ENCODE peak calls at places on chromosomes 1 and 21, in five cellular contexts. E is kidney, S is EH, X is body of pancreas, L is cardiac septum. K is an unnamed sample.

GRCh38 chr1:40783001-40783905 is at the start of gene KCNQ4:
- DNase-seq in E (peak), S (peak), X (peak), L (peak), K (no peak)

GRCh38 chr1:230306158-230306557 is 120.0 kb downstream of the PGBD5 start:
- DNase-seq in E (no peak), S (no peak), X (no peak), L (peak), K (no peak)

GRCh38 chr1:223628233-223628632 is 37.3 kb downstream of the CAPN8 start:
- DNase-seq in E (no peak), S (peak), X (peak), L (no peak), K (no peak)

GRCh38 chr1:162302246-162302645 is 74.4 kb downstream of the SPATA46 start:
- DNase-seq in E (no peak), S (peak), X (no peak), L (no peak), K (no peak)

GRCh38 chr1:224274970-224275626 is 54.9 kb downstream of the NVL start:
- DNase-seq in E (no peak), S (no peak), X (no peak), L (no peak), K (no peak)

GRCh38 chr21:23968722-23969647 is 1638.3 kb downstream of the MRPL39 start:
- DNase-seq in E (no peak), S (no peak), X (peak), L (no peak), K (no peak)

GRCh38 chr1:55720243-55720642 is 505.1 kb upstream of the USP24 start:
- DNase-seq in E (no peak), S (peak), X (no peak), L (no peak), K (no peak)

GRCh38 chr21:26513212-26513611 is 59.9 kb downstream of the CYYR1 start:
- DNase-seq in E (no peak), S (peak), X (no peak), L (no peak), K (no peak)

GRCh38 chr1:85611390-85611789 is 30.8 kb downstream of the CCN1 start:
- DNase-seq in E (no peak), S (peak), X (no peak), L (no peak), K (no peak)

GRCh38 chr1:109799445-109799844 is 35.7 kb upstream of the EPS8L3 start:
- DNase-seq in E (no peak), S (peak), X (no peak), L (no peak), K (no peak)

GRCh38 chr21:36647279-36648093 is 51.4 kb upstream of the SIM2 start:
- DNase-seq in E (no peak), S (peak), X (no peak), L (no peak), K (no peak)

GRCh38 chr1:193069748-193070394 is 10.5 kb downstream of the RO60 start:
- DNase-seq in E (no peak), S (peak), X (no peak), L (no peak), K (no peak)

GRCh38 chr21:42125571-42126544 is 54.7 kb downstream of the UMODL1 start:
- DNase-seq in E (peak), S (peak), X (peak), L (no peak), K (no peak)

GRCh38 chr1:230210326-230210978 is 143.4 kb downstream of the GALNT2 start:
- DNase-seq in E (no peak), S (peak), X (no peak), L (no peak), K (no peak)

GRCh38 chr1:45769261-45769932 is 18.9 kb upstream of the IPP start:
- DNase-seq in E (no peak), S (peak), X (no peak), L (no peak), K (no peak)

GRCh38 chr21:45534591-45535331 is 7.5 kb downstream of the SLC19A1 start:
- DNase-seq in E (peak), S (no peak), X (no peak), L (peak), K (peak)

GRCh38 chr1:109570414-109570813 is 22.0 kb downstream of the GNAI3 start:
- DNase-seq in E (no peak), S (peak), X (no peak), L (no peak), K (no peak)

GRCh38 chr1:10252508-10252907 is 42.1 kb downstream of the KIF1B start:
- DNase-seq in E (no peak), S (peak), X (no peak), L (no peak), K (no peak)

GRCh38 chr1:150186789-150187559 is 37.3 kb downstream of the PLEKHO1 start:
- DNase-seq in E (no peak), S (peak), X (no peak), L (no peak), K (no peak)

GRCh38 chr1:63730211-63730610 is 43.6 kb upstream of the ROR1 start:
- DNase-seq in E (no peak), S (peak), X (no peak), L (no peak), K (peak)

GRCh38 chr21:25708467-25709065 is 26.1 kb downstream of the ATP5PF start:
- DNase-seq in E (no peak), S (peak), X (peak), L (no peak), K (no peak)

GRCh38 chr1:229070168-229070567 is 200.7 kb upstream of the RAB4A start:
- DNase-seq in E (peak), S (peak), X (peak), L (peak), K (peak)

GRCh38 chr1:13809461-13810159 is 109.6 kb downstream of the PRDM2 start:
- DNase-seq in E (no peak), S (no peak), X (no peak), L (no peak), K (no peak)

GRCh38 chr1:178262101-178262500 is 168.2 kb downstream of the RASAL2 start:
- DNase-seq in E (no peak), S (peak), X (no peak), L (no peak), K (no peak)

GRCh38 chr1:149884433-149885363 is 14.7 kb upstream of the BOLA1 start:
- DNase-seq in E (no peak), S (peak), X (no peak), L (no peak), K (peak)

GRCh38 chr21:37198989-37199924 is 67.9 kb downstream of the VPS26C start:
- DNase-seq in E (no peak), S (peak), X (no peak), L (no peak), K (no peak)

GRCh38 chr1:101474039-101474665 is 237.3 kb downstream of the S1PR1 start:
- DNase-seq in E (no peak), S (peak), X (no peak), L (no peak), K (no peak)

GRCh38 chr1:145999321-146000024 is 3.1 kb upstream of the TXNIP start:
- DNase-seq in E (no peak), S (no peak), X (peak), L (no peak), K (no peak)

GRCh38 chr1:86380257-86380861 is 15.8 kb downstream of the ODF2L start:
- DNase-seq in E (no peak), S (peak), X (no peak), L (no peak), K (no peak)

GRCh38 chr1:168466703-168467081 is 77.1 kb downstream of the XCL2 start:
- DNase-seq in E (no peak), S (no peak), X (no peak), L (no peak), K (peak)

GRCh38 chr1:85575363-85575995 is 5.1 kb upstream of the CCN1 start:
- DNase-seq in E (no peak), S (no peak), X (peak), L (no peak), K (no peak)

GRCh38 chr1:166039805-166040204 is 127.0 kb downstream of the FAM78B start:
- DNase-seq in E (no peak), S (no peak), X (no peak), L (no peak), K (no peak)

GRCh38 chr1:25742316-25742715 is 57.7 kb upstream of the SELENON start:
- DNase-seq in E (peak), S (no peak), X (peak), L (peak), K (no peak)

GRCh38 chr1:57404914-57405313 is 18.9 kb downstream of the DAB1 start:
- DNase-seq in E (no peak), S (peak), X (no peak), L (no peak), K (no peak)

GRCh38 chr1:10979483-10979920 is 33.0 kb upstream of the TARDBP start:
- DNase-seq in E (no peak), S (no peak), X (peak), L (no peak), K (peak)